ENCODE peak calls at places on chromosomes 6 and 20, in six cellular contexts. One of them, this sample, is unnamed.

GRCh38 chr6:12605888-12606345 is 110.7 kb upstream of the PHACTR1 start:
- DNase-seq in endothelial cell: peak
- DNase-seq in GM12878: peak
- DNase-seq in testis: peak
- DNase-seq in HFFc6: peak
- DNase-seq in RWPE1: peak
- DNase-seq in this sample: no peak

GRCh38 chr6:68634503-68635411 is at the start of gene ADGRB3:
- DNase-seq in endothelial cell: peak
- DNase-seq in GM12878: no peak
- DNase-seq in testis: peak
- DNase-seq in HFFc6: no peak
- DNase-seq in RWPE1: peak
- DNase-seq in this sample: no peak

GRCh38 chr6:98487612-98488011 is 346.8 kb upstream of the POU3F2 start:
- DNase-seq in endothelial cell: no peak
- DNase-seq in GM12878: no peak
- DNase-seq in testis: no peak
- DNase-seq in HFFc6: no peak
- DNase-seq in RWPE1: no peak
- DNase-seq in this sample: no peak

GRCh38 chr20:9332783-9333482 is 181.5 kb upstream of the LAMP5 start:
- DNase-seq in endothelial cell: no peak
- DNase-seq in GM12878: no peak
- DNase-seq in testis: no peak
- DNase-seq in HFFc6: no peak
- DNase-seq in RWPE1: no peak
- DNase-seq in this sample: no peak

GRCh38 chr6:45783716-45784115 is 231.9 kb downstream of the CLIC5 start:
- DNase-seq in endothelial cell: no peak
- DNase-seq in GM12878: no peak
- DNase-seq in testis: no peak
- DNase-seq in HFFc6: no peak
- DNase-seq in RWPE1: peak
- DNase-seq in this sample: no peak

GRCh38 chr20:17442588-17442987 is 88.6 kb downstream of the BFSP1 start:
- DNase-seq in endothelial cell: peak
- DNase-seq in GM12878: no peak
- DNase-seq in testis: no peak
- DNase-seq in HFFc6: no peak
- DNase-seq in RWPE1: no peak
- DNase-seq in this sample: no peak

GRCh38 chr6:96196633-96197032 is 180.9 kb downstream of the FUT9 start:
- DNase-seq in endothelial cell: no peak
- DNase-seq in GM12878: no peak
- DNase-seq in testis: no peak
- DNase-seq in HFFc6: no peak
- DNase-seq in RWPE1: no peak
- DNase-seq in this sample: no peak

GRCh38 chr6:82245376-82245775 is 2.2 kb downstream of the IBTK start:
- DNase-seq in endothelial cell: no peak
- DNase-seq in GM12878: no peak
- DNase-seq in testis: no peak
- DNase-seq in HFFc6: no peak
- DNase-seq in RWPE1: no peak
- DNase-seq in this sample: no peak

GRCh38 chr6:105781248-105781647 is 304.9 kb upstream of the PRDM1 start:
- DNase-seq in endothelial cell: no peak
- DNase-seq in GM12878: no peak
- DNase-seq in testis: no peak
- DNase-seq in HFFc6: no peak
- DNase-seq in RWPE1: peak
- DNase-seq in this sample: no peak

GRCh38 chr6:41477572-41477971 is 68.6 kb upstream of the FOXP4 start:
- DNase-seq in endothelial cell: no peak
- DNase-seq in GM12878: no peak
- DNase-seq in testis: no peak
- DNase-seq in HFFc6: no peak
- DNase-seq in RWPE1: no peak
- DNase-seq in this sample: no peak

GRCh38 chr6:138331984-138332383 is 45.7 kb upstream of the SMIM28 start:
- DNase-seq in endothelial cell: no peak
- DNase-seq in GM12878: no peak
- DNase-seq in testis: no peak
- DNase-seq in HFFc6: no peak
- DNase-seq in RWPE1: no peak
- DNase-seq in this sample: no peak

GRCh38 chr20:40607927-40608326 is 81.1 kb downstream of the MAFB start:
- DNase-seq in endothelial cell: no peak
- DNase-seq in GM12878: no peak
- DNase-seq in testis: no peak
- DNase-seq in HFFc6: no peak
- DNase-seq in RWPE1: no peak
- DNase-seq in this sample: no peak

GRCh38 chr6:35919085-35919826 is 1.6 kb downstream of the SRPK1 start:
- DNase-seq in endothelial cell: no peak
- DNase-seq in GM12878: no peak
- DNase-seq in testis: no peak
- DNase-seq in HFFc6: no peak
- DNase-seq in RWPE1: peak
- DNase-seq in this sample: no peak

GRCh38 chr20:8805737-8806442 is 263.0 kb upstream of the PLCB4 start:
- DNase-seq in endothelial cell: no peak
- DNase-seq in GM12878: no peak
- DNase-seq in testis: no peak
- DNase-seq in HFFc6: no peak
- DNase-seq in RWPE1: no peak
- DNase-seq in this sample: no peak

GRCh38 chr6:130934848-130935585 is 107.8 kb downstream of the SMLR1 start:
- DNase-seq in endothelial cell: no peak
- DNase-seq in GM12878: no peak
- DNase-seq in testis: no peak
- DNase-seq in HFFc6: no peak
- DNase-seq in RWPE1: no peak
- DNase-seq in this sample: no peak

GRCh38 chr6:17768388-17768787 is 61.7 kb upstream of the NUP153 start:
- DNase-seq in endothelial cell: no peak
- DNase-seq in GM12878: no peak
- DNase-seq in testis: no peak
- DNase-seq in HFFc6: no peak
- DNase-seq in RWPE1: no peak
- DNase-seq in this sample: no peak

GRCh38 chr20:4111440-4112411 is 96.4 kb upstream of the RNF24 start:
- DNase-seq in endothelial cell: no peak
- DNase-seq in GM12878: no peak
- DNase-seq in testis: no peak
- DNase-seq in HFFc6: no peak
- DNase-seq in RWPE1: no peak
- DNase-seq in this sample: no peak

GRCh38 chr6:71254323-71254722 is 34.3 kb upstream of the OGFRL1 start:
- DNase-seq in endothelial cell: no peak
- DNase-seq in GM12878: no peak
- DNase-seq in testis: no peak
- DNase-seq in HFFc6: no peak
- DNase-seq in RWPE1: no peak
- DNase-seq in this sample: no peak

GRCh38 chr6:39945626-39946025 is 11.4 kb upstream of the MOCS1 start:
- DNase-seq in endothelial cell: no peak
- DNase-seq in GM12878: no peak
- DNase-seq in testis: no peak
- DNase-seq in HFFc6: no peak
- DNase-seq in RWPE1: peak
- DNase-seq in this sample: no peak

GRCh38 chr20:1735417-1736089 is 78.0 kb upstream of the SIRPG start:
- DNase-seq in endothelial cell: no peak
- DNase-seq in GM12878: no peak
- DNase-seq in testis: no peak
- DNase-seq in HFFc6: no peak
- DNase-seq in RWPE1: no peak
- DNase-seq in this sample: no peak

GRCh38 chr6:96651816-96652215 is 88.9 kb downstream of the FHL5 start:
- DNase-seq in endothelial cell: no peak
- DNase-seq in GM12878: peak
- DNase-seq in testis: no peak
- DNase-seq in HFFc6: no peak
- DNase-seq in RWPE1: no peak
- DNase-seq in this sample: no peak

GRCh38 chr20:63101781-63102719 is 95.3 kb upstream of the BHLHE23 start:
- DNase-seq in endothelial cell: no peak
- DNase-seq in GM12878: no peak
- DNase-seq in testis: peak
- DNase-seq in HFFc6: no peak
- DNase-seq in RWPE1: peak
- DNase-seq in this sample: peak

GRCh38 chr6:66526061-66526460 is 819.0 kb upstream of the EYS start:
- DNase-seq in endothelial cell: no peak
- DNase-seq in GM12878: no peak
- DNase-seq in testis: no peak
- DNase-seq in HFFc6: no peak
- DNase-seq in RWPE1: no peak
- DNase-seq in this sample: no peak

GRCh38 chr6:133609404-133610270 is 279.3 kb upstream of the TCF21 start:
- DNase-seq in endothelial cell: no peak
- DNase-seq in GM12878: no peak
- DNase-seq in testis: no peak
- DNase-seq in HFFc6: peak
- DNase-seq in RWPE1: peak
- DNase-seq in this sample: no peak

GRCh38 chr20:24783631-24784492 is 165.2 kb upstream of the CST7 start:
- DNase-seq in endothelial cell: peak
- DNase-seq in GM12878: peak
- DNase-seq in testis: peak
- DNase-seq in HFFc6: no peak
- DNase-seq in RWPE1: no peak
- DNase-seq in this sample: peak
- TF ChIP-seq CTCF in endothelial cell: no peak
- TF ChIP-seq CTCF in GM12878: peak
- TF ChIP-seq CTCF in testis: no peak
- TF ChIP-seq CTCF in HFFc6: peak
- TF ChIP-seq CTCF in RWPE1: no peak
- TF ChIP-seq CTCF in this sample: peak

DNA sequence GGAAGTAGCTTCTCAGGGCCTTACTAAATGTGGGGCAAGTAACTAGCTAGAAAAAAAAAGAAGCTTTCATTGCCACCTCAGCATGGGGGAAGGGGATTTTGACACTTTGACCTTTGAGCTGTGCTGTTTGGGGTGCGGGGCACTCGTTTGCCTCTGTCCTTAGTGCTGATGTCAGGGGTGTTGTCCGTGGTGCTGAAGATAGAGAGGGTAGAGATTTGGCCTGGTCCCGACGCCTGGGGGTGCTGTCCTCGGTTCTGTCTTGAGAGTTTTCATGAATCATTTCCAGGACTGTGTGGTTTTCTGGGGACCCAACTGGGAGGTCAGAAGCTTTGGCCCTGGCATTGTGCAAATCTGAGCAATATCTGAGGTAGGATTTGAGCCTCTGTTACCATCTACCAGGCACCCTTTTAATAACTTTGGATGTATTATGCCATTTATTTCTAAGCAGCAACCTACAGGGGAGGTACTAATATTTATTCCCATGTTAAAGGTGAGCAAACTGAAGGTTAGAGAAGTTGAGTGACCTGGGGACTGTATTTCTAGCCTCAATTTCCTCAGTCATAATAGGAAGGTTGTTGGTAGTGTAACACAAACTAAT is 78.0 kb downstream of the DLGAP4 start:
- DNase-seq in endothelial cell: peak
- DNase-seq in GM12878: no peak
- DNase-seq in testis: peak
- DNase-seq in HFFc6: peak
- DNase-seq in RWPE1: peak
- DNase-seq in this sample: no peak
- TF ChIP-seq CTCF in endothelial cell: no peak
- TF ChIP-seq CTCF in GM12878: peak
- TF ChIP-seq CTCF in testis: no peak
- TF ChIP-seq CTCF in HFFc6: peak
- TF ChIP-seq CTCF in RWPE1: no peak
- TF ChIP-seq CTCF in this sample: peak

GRCh38 chr20:14918981-14919380 is 581.6 kb upstream of the FLRT3 start:
- DNase-seq in endothelial cell: no peak
- DNase-seq in GM12878: no peak
- DNase-seq in testis: no peak
- DNase-seq in HFFc6: no peak
- DNase-seq in RWPE1: no peak
- DNase-seq in this sample: no peak
- TF ChIP-seq CTCF in endothelial cell: no peak
- TF ChIP-seq CTCF in GM12878: no peak
- TF ChIP-seq CTCF in testis: no peak
- TF ChIP-seq CTCF in HFFc6: no peak
- TF ChIP-seq CTCF in RWPE1: no peak
- TF ChIP-seq CTCF in this sample: no peak

DNA sequence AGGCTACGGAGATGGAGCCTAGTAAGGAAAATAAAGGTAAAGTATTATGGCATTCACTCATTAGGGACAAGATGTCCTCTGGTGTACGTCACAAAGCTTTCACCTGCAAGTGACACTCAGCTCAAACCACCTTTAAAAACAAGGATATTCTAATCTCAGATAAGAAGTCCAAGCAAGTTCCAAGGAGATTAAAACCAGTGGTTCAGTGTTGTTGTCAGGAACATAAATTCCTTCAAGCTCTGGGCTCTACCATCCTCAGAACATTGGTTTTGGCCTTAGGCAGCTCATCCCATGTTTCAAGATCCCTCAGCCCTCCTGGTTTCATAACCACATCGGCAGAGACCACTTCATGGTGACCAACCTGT is 116.5 kb downstream of the LY86 start:
- DNase-seq in endothelial cell: no peak
- DNase-seq in GM12878: no peak
- DNase-seq in testis: no peak
- DNase-seq in HFFc6: no peak
- DNase-seq in RWPE1: no peak
- DNase-seq in this sample: no peak
- TF ChIP-seq CTCF in endothelial cell: no peak
- TF ChIP-seq CTCF in GM12878: no peak
- TF ChIP-seq CTCF in testis: no peak
- TF ChIP-seq CTCF in HFFc6: no peak
- TF ChIP-seq CTCF in RWPE1: no peak
- TF ChIP-seq CTCF in this sample: no peak

DNA sequence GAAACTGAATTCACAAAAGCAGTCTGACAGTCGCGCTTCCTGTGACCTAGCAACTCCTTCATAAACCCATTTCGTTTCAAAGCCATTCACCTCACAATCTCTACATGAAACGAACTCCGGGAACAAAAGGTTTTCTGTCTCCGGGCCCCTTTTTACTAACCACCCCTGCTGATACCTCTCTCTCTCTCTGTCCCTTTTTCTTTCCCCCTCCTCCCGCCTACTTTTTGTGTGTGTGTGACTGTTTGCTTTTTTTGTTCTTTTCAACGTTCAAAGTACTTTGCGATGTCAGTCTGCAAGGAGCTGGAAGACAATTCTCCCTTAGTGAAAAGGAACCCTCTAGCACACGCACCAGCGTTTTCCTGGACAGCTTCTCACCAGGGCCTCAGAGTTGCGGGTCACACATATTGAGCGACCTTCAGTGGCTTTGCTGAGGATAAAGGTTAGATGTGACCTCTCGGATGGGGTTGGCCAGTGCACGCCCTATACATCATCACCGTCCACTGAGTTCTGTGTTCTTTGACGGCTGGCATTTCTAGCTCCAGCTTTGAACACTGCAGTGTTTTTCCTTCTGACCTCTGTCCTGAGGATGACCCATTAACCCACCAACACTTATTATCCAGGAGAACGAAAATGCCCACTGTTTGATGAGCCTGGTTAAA is 629 bp upstream of the NEDD9 start:
- DNase-seq in endothelial cell: no peak
- DNase-seq in GM12878: no peak
- DNase-seq in testis: peak
- DNase-seq in HFFc6: peak
- DNase-seq in RWPE1: peak
- DNase-seq in this sample: no peak
- TF ChIP-seq CTCF in endothelial cell: no peak
- TF ChIP-seq CTCF in GM12878: no peak
- TF ChIP-seq CTCF in testis: no peak
- TF ChIP-seq CTCF in HFFc6: no peak
- TF ChIP-seq CTCF in RWPE1: no peak
- TF ChIP-seq CTCF in this sample: no peak